ENCODE peak calls at places on chromosomes 2 and 18, in ten cellular contexts. Y is brain microvascular endothelial cell; H is spleen; V is ovary; K is stomach; M is mammary epithelial cell; U is A673; A is CD4-positive, CD25-positive, alpha-beta regulatory T cell; T is cardiac muscle cell; I is CD4-positive, alpha-beta memory T cell. G is an unnamed sample.
A peak's percentile ranks its signal among the peaks of the same experiment; 100 is the strongest.

GRCh38 chr18:74454279-74454741 is 2.8 kb downstream of the DIPK1C start:
- DNase-seq in Y (no peak), H (no peak), V (no peak), K (no peak), M (no peak), U (no peak), A (no peak), T (no peak), I (no peak), G (no peak)

GRCh38 chr2:675982-676646 is 1.1 kb downstream of the TMEM18 start:
- DNase-seq in Y (peak; percentile 88), H (no peak), V (peak; percentile 72), K (no peak), M (peak; percentile 88), U (no peak), A (no peak), T (peak; percentile 90), I (no peak), G (no peak)

GRCh38 chr18:1914489-1914888 is 656.8 kb downstream of the METTL4 start:
- DNase-seq in Y (no peak), H (no peak), V (no peak), K (no peak), M (peak; percentile 11), U (peak; percentile 1), A (no peak), T (peak; percentile 28), I (no peak), G (no peak)

GRCh38 chr2:43000242-43001054 is 208.1 kb upstream of the HAAO start:
- DNase-seq in Y (no peak), H (peak; percentile 53), V (no peak), K (no peak), M (no peak), U (no peak), A (no peak), T (no peak), I (no peak), G (no peak)

GRCh38 chr2:74227646-74228045 is 29.2 kb downstream of the MTHFD2 start:
- DNase-seq in Y (no peak), H (no peak), V (no peak), K (no peak), M (no peak), U (no peak), A (no peak), T (no peak), I (no peak), G (no peak)

GRCh38 chr2:36951574-36951973 is 14.8 kb downstream of the STRN start:
- DNase-seq in Y (peak; percentile 16), H (no peak), V (no peak), K (no peak), M (peak; percentile 70), U (peak; percentile 7), A (no peak), T (no peak), I (no peak), G (no peak)

GRCh38 chr18:10354241-10354811 is 100.1 kb upstream of the APCDD1 start:
- DNase-seq in Y (no peak), H (no peak), V (no peak), K (no peak), M (no peak), U (no peak), A (no peak), T (peak; percentile 5), I (no peak), G (no peak)

GRCh38 chr2:11865820-11866219 is 119.4 kb downstream of the LPIN1 start:
- DNase-seq in Y (no peak), H (peak; percentile 59), V (no peak), K (no peak), M (no peak), U (no peak), A (no peak), T (no peak), I (no peak), G (no peak)

GRCh38 chr2:43251171-43251731 is 24.8 kb upstream of the ZFP36L2 start:
- DNase-seq in Y (no peak), H (no peak), V (no peak), K (no peak), M (peak; percentile 64), U (peak; percentile 41), A (no peak), T (peak; percentile 65), I (no peak), G (no peak)

GRCh38 chr2:64605991-64606494 is 47.7 kb downstream of the SERTAD2 start:
- DNase-seq in Y (no peak), H (no peak), V (no peak), K (no peak), M (no peak), U (no peak), A (no peak), T (no peak), I (no peak), G (no peak)
- H3K4me3 ChIP-seq in Y (no peak overlapping the region), H (no peak overlapping the region), V (no peak overlapping the region), K (no peak overlapping the region), M (no peak overlapping the region), U (no peak overlapping the region), A (peak overlapping the region; percentile 87), T (no peak overlapping the region), I (no peak overlapping the region), G (no peak overlapping the region)

DNA sequence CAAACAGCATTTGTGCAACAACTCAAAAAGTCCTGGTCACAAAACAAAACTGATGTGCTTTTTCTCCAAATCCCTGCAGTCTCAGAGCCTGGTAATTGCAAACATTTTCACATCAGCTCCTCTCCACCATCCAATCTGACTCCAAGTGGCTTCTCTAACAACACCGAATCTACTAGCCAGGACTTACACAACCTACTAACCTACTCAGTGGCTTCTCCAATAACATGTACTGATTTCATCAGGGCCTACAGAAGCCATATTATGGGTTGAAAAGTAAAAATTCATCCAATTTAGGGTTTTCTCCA is 104.3 kb downstream of the COLEC12 start:
- DNase-seq in Y (no peak), H (no peak), V (no peak), K (no peak), M (no peak), U (no peak), A (no peak), T (peak; percentile 29), I (no peak), G (no peak)
- H3K27me3 ChIP-seq in Y (no peaks in the 10 kb centered on the region), H (no peaks in the 10 kb centered on the region), V (no peaks in the 10 kb centered on the region), K (no peaks in the 10 kb centered on the region), M (no peaks in the 10 kb centered on the region), U (no peaks in the 10 kb centered on the region), A (no peaks in the 10 kb centered on the region), T (no peaks in the 10 kb centered on the region), I (no peaks in the 10 kb centered on the region), G (no peaks in the 10 kb centered on the region)

GRCh38 chr2:234629596-234629995 is 132.7 kb upstream of the ARL4C start:
- DNase-seq in Y (no peak), H (no peak), V (no peak), K (no peak), M (no peak), U (no peak), A (no peak), T (no peak), I (no peak), G (no peak)

GRCh38 chr2:234632527-234633391 is 135.9 kb upstream of the ARL4C start:
- DNase-seq in Y (peak; percentile 79), H (no peak), V (no peak), K (no peak), M (peak; percentile 11), U (no peak), A (no peak), T (peak; percentile 88), I (no peak), G (no peak)

GRCh38 chr2:234630676-234631350 is 133.9 kb upstream of the ARL4C start:
- DNase-seq in Y (no peak), H (no peak), V (no peak), K (no peak), M (peak; percentile 30), U (no peak), A (no peak), T (peak; percentile 22), I (no peak), G (no peak)

GRCh38 chr2:234633581-234634230 is 136.8 kb upstream of the ARL4C start:
- DNase-seq in Y (no peak), H (no peak), V (no peak), K (no peak), M (no peak), U (no peak), A (no peak), T (no peak), I (no peak), G (no peak)

DNA sequence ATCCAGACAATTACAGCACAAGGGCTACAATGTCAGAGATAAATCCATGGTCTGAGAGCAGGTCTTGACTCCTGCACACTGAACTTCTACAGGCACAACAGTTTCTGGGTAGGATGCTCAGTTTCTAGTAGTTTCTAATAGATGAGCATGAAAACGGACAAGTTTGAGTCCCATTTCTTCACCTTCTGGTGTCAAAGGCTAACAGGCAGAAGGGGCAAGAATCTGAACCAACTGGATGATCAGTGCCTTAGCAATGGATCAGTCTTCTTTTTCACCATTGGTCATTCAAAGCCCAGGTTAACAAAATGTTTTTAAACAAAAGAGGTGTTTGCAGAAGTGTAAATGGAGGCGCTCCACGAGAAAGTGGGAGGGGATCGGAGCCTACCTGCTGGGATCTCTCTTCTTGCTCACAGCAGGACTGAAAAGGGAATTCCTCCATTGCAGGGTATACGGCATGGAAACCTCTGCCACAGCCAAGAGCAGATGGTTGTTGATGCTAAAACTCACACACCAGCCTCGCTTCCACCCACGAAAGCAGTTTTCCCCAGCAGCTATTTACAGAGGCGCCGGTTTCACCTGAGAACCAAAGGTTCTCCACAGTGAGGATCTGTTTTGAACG is 135.1 kb upstream of the ARL4C start:
- DNase-seq in Y (no peak), H (no peak), V (no peak), K (no peak), M (no peak), U (no peak), A (no peak), T (no peak), I (no peak), G (no peak)
- H3K27ac ChIP-seq in Y (no peak overlapping the region), H (no peak overlapping the region), V (no peak overlapping the region), K (no peak overlapping the region), M (no peak overlapping the region), U (no peak overlapping the region), A (no peak overlapping the region), T (no peak overlapping the region), I (no peak overlapping the region), G (no peak overlapping the region)

GRCh38 chr2:68643011-68643873 is at the start of gene PROKR1:
- DNase-seq in Y (no peak), H (peak; percentile 80), V (peak; percentile 42), K (peak; percentile 57), M (peak; percentile 24), U (peak; percentile 55), A (no peak), T (peak; percentile 36), I (no peak), G (no peak)
- H3K4me3 ChIP-seq in Y (peak within 1 kb of the TSS; percentile 32), H (peak within 1 kb of the TSS; percentile 37), V (peak within 1 kb of the TSS; percentile 31), K (peak within 1 kb of the TSS; percentile 50), M (peak within 1 kb of the TSS; percentile 44), U (peak within 1 kb of the TSS; percentile 63), A (no peak within 1 kb of the TSS), T (peak within 1 kb of the TSS; percentile 32), I (no peak within 1 kb of the TSS), G (no peak within 1 kb of the TSS)

GRCh38 chr2:161420406-161421025 is 4.4 kb downstream of the TBR1 start:
- DNase-seq in Y (no peak), H (no peak), V (no peak), K (no peak), M (no peak), U (no peak), A (no peak), T (no peak), I (no peak), G (no peak)
- H3K27me3 ChIP-seq in Y (peaks cover 97% of the 10 kb centered on the region), H (peaks cover 100% of the 10 kb centered on the region), V (peaks cover 2% of the 10 kb centered on the region), K (peaks cover 94% of the 10 kb centered on the region), M (peaks cover 66% of the 10 kb centered on the region), U (peaks cover 5% of the 10 kb centered on the region), A (peaks cover 58% of the 10 kb centered on the region), T (peaks cover 100% of the 10 kb centered on the region), I (peaks cover 86% of the 10 kb centered on the region), G (peaks cover 75% of the 10 kb centered on the region)

G was measured in naive thymus-derived CD4-positive, alpha-beta T cell.